ENCODE peak calls at places on chromosomes 13 and 19, in six cellular contexts. One of them, this sample, is unnamed.
A peak's percentile ranks its signal among the peaks of the same experiment; 100 is the strongest.

GRCh38 chr19:8512115-8512967 is 1.6 kb downstream of the ZNF414 start:
- DNase-seq in GM12865: peak; percentile 65
- DNase-seq in Caki2: peak; percentile 61
- DNase-seq in RPMI7951: no peak
- DNase-seq in GM04504: no peak
- DNase-seq in T-cell: no peak
- DNase-seq in this sample: peak; percentile 81

GRCh38 chr19:19659646-19660245 is 3.7 kb downstream of the ATP13A1 start:
- DNase-seq in GM12865: no peak
- DNase-seq in Caki2: no peak
- DNase-seq in RPMI7951: no peak
- DNase-seq in GM04504: no peak
- DNase-seq in T-cell: no peak
- DNase-seq in this sample: no peak

GRCh38 chr19:49433240-49433901 is 8.0 kb downstream of the SLC17A7 start:
- DNase-seq in GM12865: no peak
- DNase-seq in Caki2: no peak
- DNase-seq in RPMI7951: no peak
- DNase-seq in GM04504: no peak
- DNase-seq in T-cell: no peak
- DNase-seq in this sample: no peak

GRCh38 chr19:35513975-35514809 is 743 bp upstream of the DMKN start:
- DNase-seq in GM12865: no peak
- DNase-seq in Caki2: peak; percentile 18
- DNase-seq in RPMI7951: no peak
- DNase-seq in GM04504: no peak
- DNase-seq in T-cell: no peak
- DNase-seq in this sample: no peak

GRCh38 chr13:114334305-114335053 is 20.2 kb downstream of the CHAMP1 start:
- DNase-seq in GM12865: peak; percentile 38
- DNase-seq in Caki2: no peak
- DNase-seq in RPMI7951: no peak
- DNase-seq in GM04504: no peak
- DNase-seq in T-cell: no peak
- DNase-seq in this sample: no peak

GRCh38 chr13:46184277-46184699 is 2.3 kb upstream of the LCP1 start:
- DNase-seq in GM12865: peak; percentile 89
- DNase-seq in Caki2: no peak
- DNase-seq in RPMI7951: peak; percentile 36
- DNase-seq in GM04504: no peak
- DNase-seq in T-cell: peak; percentile 65
- DNase-seq in this sample: peak; percentile 88

GRCh38 chr13:112917731-112918130 is 51.3 kb upstream of the MCF2L start:
- DNase-seq in GM12865: no peak
- DNase-seq in Caki2: no peak
- DNase-seq in RPMI7951: no peak
- DNase-seq in GM04504: no peak
- DNase-seq in T-cell: no peak
- DNase-seq in this sample: no peak

GRCh38 chr13:75347925-75348324 is 134.0 kb downstream of the TBC1D4 start:
- DNase-seq in GM12865: no peak
- DNase-seq in Caki2: no peak
- DNase-seq in RPMI7951: no peak
- DNase-seq in GM04504: no peak
- DNase-seq in T-cell: no peak
- DNase-seq in this sample: no peak

GRCh38 chr19:1000095-1000494 is at the start of gene GRIN3B:
- DNase-seq in GM12865: peak; percentile 62
- DNase-seq in Caki2: no peak
- DNase-seq in RPMI7951: peak; percentile 42
- DNase-seq in GM04504: no peak
- DNase-seq in T-cell: no peak
- DNase-seq in this sample: peak; percentile 44

GRCh38 chr13:44819245-44819644 is 170.0 kb downstream of the NUFIP1 start:
- DNase-seq in GM12865: peak; percentile 10
- DNase-seq in Caki2: peak; percentile 65
- DNase-seq in RPMI7951: peak; percentile 79
- DNase-seq in GM04504: no peak
- DNase-seq in T-cell: no peak
- DNase-seq in this sample: peak; percentile 22

GRCh38 chr19:4518345-4519171 is at the start of gene PLIN4:
- DNase-seq in GM12865: no peak
- DNase-seq in Caki2: no peak
- DNase-seq in RPMI7951: no peak
- DNase-seq in GM04504: no peak
- DNase-seq in T-cell: no peak
- DNase-seq in this sample: no peak